ENCODE peak calls at places on chromosome 6, in ten cellular contexts. V, B, D, S, Z, U, T, C, L and R are unnamed samples. For H3K27me3, the result is how much of the 10 kb centered on the place peaks cover.

GRCh38 chr6:31956796-31957195 is 2.0 kb downstream of the NELFE start:
- DNase-seq in T (no peak), L (no peak), B (no peak), S (no peak), D (no peak), C (no peak), Z (no peak), U (no peak), V (no peak), R (no peak)

GRCh38 chr6:43247115-43247999 is 4.1 kb downstream of the TTBK1 start:
- DNase-seq in U (peak), S (peak), Z (peak), D (peak), B (peak), L (no peak), C (peak), T (peak), V (peak), R (peak)

GRCh38 chr6:129393659-129394058 is 316.3 kb downstream of the ARHGAP18 start:
- DNase-seq in S (no peak), Z (no peak), B (no peak), L (no peak), V (no peak), C (no peak), U (no peak), D (no peak), T (no peak), R (no peak)

GRCh38 chr6:105835373-105835772 is 250.8 kb upstream of the PRDM1 start:
- DNase-seq in Z (no peak), S (no peak), L (no peak), D (peak), C (peak), U (no peak), V (peak), B (no peak), T (no peak), R (no peak)

GRCh38 chr6:170236131-170236851 is 54.6 kb downstream of the DLL1 start:
- DNase-seq in S (peak), T (no peak), L (no peak), Z (no peak), B (no peak), C (no peak), D (no peak), V (no peak), U (no peak), R (no peak)

GRCh38 chr6:129695373-129696027 is 14.5 kb downstream of the ARHGAP18 start:
- DNase-seq in S (no peak), V (no peak), T (no peak), L (no peak), U (no peak), D (no peak), B (no peak), C (no peak), Z (no peak), R (no peak)

GRCh38 chr6:40378071-40378724 is 209.0 kb downstream of the LRFN2 start:
- DNase-seq in T (no peak), L (no peak), C (no peak), B (no peak), V (no peak), S (no peak), D (no peak), U (no peak), Z (no peak), R (no peak)

GRCh38 chr6:114216789-114217467 is 125.9 kb downstream of the HS3ST5 start:
- DNase-seq in Z (no peak), C (no peak), T (peak), V (no peak), D (no peak), S (no peak), U (no peak), L (no peak), B (no peak), R (no peak)

GRCh38 chr6:29907637-29908340 is 34.5 kb upstream of the HLA-A start:
- DNase-seq in Z (no peak), C (no peak), L (no peak), B (peak), S (no peak), U (no peak), D (no peak), V (no peak), T (no peak), R (no peak)

GRCh38 chr6:116073765-116074450 is 13.2 kb upstream of the FRK start:
- DNase-seq in V (peak), B (no peak), C (peak), U (no peak), Z (no peak), D (no peak), T (no peak), S (no peak), L (peak), R (no peak)

GRCh38 chr6:146883640-146884531 is 285.1 kb downstream of the ADGB start:
- DNase-seq in C (no peak), D (no peak), L (no peak), S (no peak), V (no peak), B (no peak), U (no peak), Z (no peak), T (no peak), R (no peak)

GRCh38 chr6:138514860-138515540 is 15.7 kb upstream of the NHSL1 start:
- DNase-seq in L (no peak), B (no peak), D (no peak), U (no peak), V (no peak), S (no peak), T (no peak), C (no peak), Z (no peak), R (no peak)

GRCh38 chr6:44071670-44072451 is 55.4 kb downstream of the MRPL14 start:
- DNase-seq in C (peak), Z (no peak), S (no peak), V (peak), T (no peak), B (no peak), L (no peak), U (no peak), D (no peak), R (no peak)

GRCh38 chr6:25324076-25324762 is 45.0 kb downstream of the CARMIL1 start:
- DNase-seq in L (no peak), U (no peak), T (no peak), B (no peak), C (no peak), V (no peak), D (no peak), S (no peak), Z (no peak), R (no peak)

GRCh38 chr6:140253096-140253495 is 878.6 kb upstream of the CITED2 start:
- DNase-seq in U (no peak), D (no peak), B (no peak), L (no peak), T (no peak), S (no peak), C (peak), V (peak), Z (no peak), R (no peak)

GRCh38 chr6:145547596-145548325 is 187.6 kb downstream of the EPM2A start:
- DNase-seq in B (no peak), C (no peak), U (no peak), T (no peak), V (no peak), Z (no peak), L (no peak), D (no peak), S (no peak), R (no peak)

GRCh38 chr6:140052757-140053729 is 678.6 kb upstream of the CITED2 start:
- DNase-seq in D (peak), C (peak), Z (no peak), T (no peak), V (peak), U (no peak), S (no peak), L (no peak), B (no peak), R (no peak)

GRCh38 chr6:34973547-34974248 is 84.6 kb downstream of the ANKS1A start:
- DNase-seq in C (no peak), L (no peak), V (no peak), D (no peak), U (no peak), T (no peak), B (no peak), Z (no peak), S (no peak), R (no peak)

GRCh38 chr6:170101281-170102035 is 189.4 kb downstream of the DLL1 start:
- DNase-seq in V (no peak), C (no peak), Z (no peak), T (no peak), D (no peak), B (no peak), U (no peak), L (no peak), S (no peak), R (no peak)

GRCh38 chr6:116396451-116396850 is 25.7 kb downstream of the DSE start:
- DNase-seq in D (no peak), Z (no peak), U (no peak), V (peak), T (no peak), L (no peak), B (no peak), C (no peak), S (no peak), R (no peak)

GRCh38 chr6:145137425-145137824 is 597.9 kb downstream of the EPM2A start:
- DNase-seq in Z (no peak), V (peak), U (no peak), L (no peak), B (no peak), D (peak), S (no peak), T (no peak), C (peak), R (no peak)

GRCh38 chr6:166754218-166755030 is 127.4 kb upstream of the RPS6KA2 start:
- DNase-seq in T (no peak), L (no peak), C (no peak), U (no peak), B (no peak), Z (no peak), S (no peak), D (no peak), V (no peak), R (no peak)

GRCh38 chr6:71168233-71168765 is 120.3 kb upstream of the OGFRL1 start:
- DNase-seq in Z (no peak), U (no peak), T (no peak), V (no peak), C (no peak), S (no peak), B (no peak), L (no peak), D (no peak), R (no peak)

GRCh38 chr6:162099685-162100084 is 627.9 kb downstream of the PRKN start:
- DNase-seq in L (no peak), D (no peak), T (peak), C (peak), U (no peak), S (no peak), V (peak), B (peak), Z (no peak), R (no peak)

GRCh38 chr6:37323568-37323967 is 30.2 kb upstream of the RNF8 start:
- DNase-seq in Z (no peak), U (no peak), V (peak), L (no peak), S (no peak), T (no peak), C (peak), B (no peak), D (no peak), R (no peak)

GRCh38 chr6:6788394-6789020 is 200.0 kb downstream of the LY86 start:
- DNase-seq in T (no peak), C (no peak), S (no peak), B (no peak), D (no peak), U (no peak), Z (no peak), V (no peak), L (no peak), R (no peak)

GRCh38 chr6:28816909-28817807 is 106.6 kb downstream of the TRIM27 start:
- DNase-seq in U (no peak), V (peak), Z (no peak), D (no peak), L (peak), B (no peak), C (peak), S (no peak), T (no peak), R (no peak)

GRCh38 chr6:78615430-78615904 is 251.9 kb upstream of the IRAK1BP1 start:
- DNase-seq in L (no peak), V (no peak), U (no peak), C (no peak), D (no peak), S (no peak), Z (no peak), T (no peak), B (no peak), R (no peak)

GRCh38 chr6:129749749-129750120 is 39.8 kb upstream of the ARHGAP18 start:
- DNase-seq in Z (no peak), T (no peak), B (no peak), D (no peak), U (no peak), L (no peak), V (peak), S (no peak), C (peak), R (no peak)

GRCh38 chr6:167764215-167764614 is 62.5 kb upstream of the AFDN start:
- DNase-seq in S (no peak), D (no peak), Z (no peak), B (no peak), U (no peak), C (no peak), L (no peak), T (no peak), V (no peak), R (no peak)

GRCh38 chr6:8219352-8219943 is 117.1 kb upstream of the EEF1E1 start:
- DNase-seq in T (no peak), B (no peak), L (peak), U (peak), V (peak), C (peak), D (peak), Z (no peak), S (no peak), R (no peak)

GRCh38 chr6:142985286-142985685 is 40.3 kb upstream of the HIVEP2 start:
- DNase-seq in B (no peak), L (no peak), T (no peak), V (no peak), C (no peak), Z (no peak), D (no peak), U (no peak), S (no peak), R (no peak)

GRCh38 chr6:41457303-41457670 is 88.9 kb upstream of the FOXP4 start:
- DNase-seq in D (no peak), C (no peak), L (no peak), U (no peak), V (no peak), T (no peak), B (no peak), S (no peak), Z (no peak), R (no peak)

GRCh38 chr6:167479967-167480653 is 155.2 kb downstream of the TTLL2 start:
- DNase-seq in V (no peak), U (no peak), C (no peak), T (no peak), Z (no peak), B (no peak), D (no peak), L (no peak), S (no peak), R (no peak)

GRCh38 chr6:155185544-155185943 is 78.3 kb upstream of the CLDN20 start:
- DNase-seq in T (no peak), V (no peak), B (no peak), C (peak), U (no peak), Z (no peak), D (no peak), L (no peak), S (no peak), R (no peak)

DNA sequence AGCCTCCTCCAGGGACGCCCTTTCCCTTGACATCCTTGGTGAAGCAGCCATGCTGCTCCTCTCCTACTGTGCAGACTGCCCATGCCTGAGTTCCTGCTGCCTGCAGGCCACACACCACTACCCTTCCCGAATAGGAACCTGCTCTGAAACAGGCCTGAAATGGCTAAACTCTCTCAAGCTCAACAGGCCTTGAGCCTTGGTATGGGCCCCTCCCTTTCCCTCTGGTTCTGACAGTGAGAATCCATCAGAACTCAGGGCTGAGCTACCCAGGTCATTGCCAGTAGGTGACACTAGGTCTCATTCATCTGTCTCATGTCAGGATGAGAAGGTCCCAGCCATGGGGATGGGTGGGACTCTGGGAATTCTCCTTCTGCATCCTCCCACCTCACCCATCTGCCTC is 25.7 kb downstream of the RAET1L start:
- DNase-seq in L (no peak), S (no peak), V (no peak), U (no peak), D (no peak), Z (no peak), T (no peak), C (no peak), B (no peak), R (no peak)
- H3K27me3 ChIP-seq in L (under half), S (half or more), V (under half), U (under half), D (half or more), Z (half or more), T (half or more), C (half or more), B (under half), R (half or more)

DNA sequence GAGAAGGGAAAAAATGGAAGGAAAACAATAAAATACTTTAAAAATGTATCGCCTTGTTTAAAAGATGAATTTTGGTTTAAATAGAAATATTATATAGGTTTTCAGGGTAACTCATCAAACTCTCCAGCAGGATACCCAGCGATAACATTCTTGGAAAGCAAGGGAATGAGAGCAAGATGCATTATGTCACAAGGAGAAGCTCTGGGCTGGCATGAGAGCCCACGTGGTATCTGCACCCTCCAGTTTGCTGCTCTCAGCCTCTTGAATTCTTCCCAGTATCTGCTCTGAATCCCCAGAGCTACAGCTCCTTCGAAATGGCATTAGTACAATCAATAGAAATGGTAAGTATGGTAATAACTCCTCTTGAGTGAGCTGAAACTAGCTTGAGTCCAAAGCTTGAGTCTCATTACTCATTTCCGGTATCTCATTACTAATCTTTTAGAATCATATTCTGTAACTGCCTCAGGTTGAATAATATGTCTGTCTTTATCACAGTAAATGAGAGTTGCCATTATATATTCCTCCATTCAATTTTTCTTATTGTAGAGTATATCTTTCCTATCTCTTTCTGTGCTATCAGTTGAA is 4.9 kb upstream of the TMEM242 start:
- DNase-seq in C (peak), L (peak), T (no peak), S (no peak), V (no peak), D (no peak), Z (no peak), U (no peak), B (no peak), R (no peak)
- H3K27me3 ChIP-seq in C (under half), L (under half), T (under half), S (under half), V (under half), D (under half), Z (under half), U (under half), B (under half), R (under half)

GRCh38 chr6:84773431-84774173 is 9.2 kb upstream of the TBX18 start:
- DNase-seq in B (no peak), U (no peak), V (no peak), C (no peak), L (no peak), T (peak), S (peak), D (peak), Z (peak), R (no peak)
- H3K27me3 ChIP-seq in B (under half), U (under half), V (half or more), C (half or more), L (under half), T (half or more), S (half or more), D (half or more), Z (half or more), R (half or more)

GRCh38 chr6:27772261-27773001 is 139.8 kb downstream of the OR2B2 start:
- DNase-seq in T (peak), C (peak), L (peak), U (peak), D (peak), B (peak), V (peak), Z (peak), S (peak), R (peak)
- H3K27me3 ChIP-seq in T (under half), C (under half), L (under half), U (under half), D (under half), B (under half), V (under half), Z (half or more), S (half or more), R (under half)

GRCh38 chr6:84779380-84779779 is 15.0 kb upstream of the TBX18 start:
- DNase-seq in V (no peak), C (no peak), B (no peak), L (no peak), S (no peak), Z (no peak), U (no peak), D (no peak), T (no peak), R (no peak)
- H3K27me3 ChIP-seq in V (under half), C (under half), B (under half), L (under half), S (half or more), Z (under half), U (under half), D (half or more), T (under half), R (under half)

GRCh38 chr6:12776291-12776690 is 59.7 kb downstream of the PHACTR1 start:
- DNase-seq in U (no peak), B (no peak), V (no peak), T (no peak), S (no peak), L (no peak), Z (no peak), C (no peak), D (no peak), R (no peak)
- H3K27me3 ChIP-seq in U (under half), B (under half), V (under half), T (under half), S (under half), L (under half), Z (under half), C (under half), D (under half), R (under half)

GRCh38 chr6:45200510-45200909 is 127.6 kb upstream of the RUNX2 start:
- DNase-seq in C (no peak), L (no peak), Z (no peak), B (no peak), U (no peak), S (no peak), T (no peak), D (no peak), V (no peak), R (no peak)
- H3K27me3 ChIP-seq in C (under half), L (under half), Z (under half), B (under half), U (under half), S (under half), T (under half), D (under half), V (under half), R (under half)

GRCh38 chr6:137000825-137001224 is 43.9 kb downstream of the IL20RA start:
- DNase-seq in S (no peak), B (no peak), V (no peak), T (no peak), U (no peak), D (no peak), L (no peak), C (no peak), Z (no peak), R (no peak)
- H3K27me3 ChIP-seq in S (under half), B (under half), V (under half), T (under half), U (under half), D (under half), L (under half), C (under half), Z (under half), R (under half)